ENCODE peak calls at places on chromosomes 2 and 18, in eight cellular contexts. N is thoracic aorta; G is psoas muscle; V is left ventricle myocardium inferior; K is DND-41; Y is CD8-positive, alpha-beta memory T cell; E is heart left ventricle; Q is H9. U is an unnamed sample. For H3K27me3 and H3K4me1, the result is how much of the 10 kb centered on the place peaks cover.

GRCh38 chr18:79518683-79519128 is 123.0 kb downstream of the NFATC1 start:
- DNase-seq in Y (no peak), G (no peak), K (no peak), N (no peak), V (no peak), E (no peak), Q (peak), U (peak)

GRCh38 chr2:201196003-201196402 is 13.1 kb downstream of the CASP10 start:
- DNase-seq in Y (no peak), K (no peak), G (no peak), Q (no peak), N (no peak), E (no peak), V (no peak), U (no peak)

GRCh38 chr2:191533693-191534175 is 144.2 kb upstream of the NABP1 start:
- DNase-seq in N (no peak), Q (no peak), V (no peak), K (no peak), G (no peak), Y (no peak), E (no peak), U (no peak)

GRCh38 chr2:237569896-237570295 is 3.5 kb downstream of the PRLH start:
- DNase-seq in Q (no peak), Y (no peak), K (no peak), G (no peak), V (no peak), N (no peak), E (peak), U (no peak)

GRCh38 chr18:13823707-13824395 is at the start of gene MC5R:
- DNase-seq in Y (peak), N (no peak), V (peak), G (peak), K (peak), E (peak), Q (peak), U (peak)

GRCh38 chr2:108316194-108316880 is 27.6 kb downstream of the SULT1C2 start:
- DNase-seq in N (no peak), E (no peak), K (no peak), Y (no peak), G (no peak), V (no peak), Q (peak), U (no peak)

GRCh38 chr2:159695798-159696448 is 16.4 kb upstream of the MARCHF7 start:
- DNase-seq in K (no peak), V (no peak), N (no peak), G (no peak), Y (no peak), E (no peak), Q (no peak), U (no peak)

GRCh38 chr18:31426021-31426420 is 21.5 kb upstream of the DSG3 start:
- DNase-seq in Q (no peak), G (no peak), K (no peak), V (no peak), E (no peak), Y (no peak), N (no peak), U (no peak)

GRCh38 chr2:159454185-159454584 is 162.2 kb downstream of the BAZ2B start:
- DNase-seq in G (no peak), V (no peak), K (no peak), N (no peak), Y (no peak), Q (no peak), E (no peak), U (no peak)

GRCh38 chr18:22838221-22838620 is 94.9 kb upstream of the RBBP8 start:
- DNase-seq in G (no peak), E (no peak), Y (no peak), K (no peak), V (no peak), N (no peak), Q (no peak), U (no peak)

GRCh38 chr18:14962626-14963025 is 214.7 kb downstream of the ANKRD30B start:
- DNase-seq in G (no peak), V (no peak), K (no peak), E (no peak), Y (no peak), Q (no peak), N (no peak), U (no peak)

GRCh38 chr2:71545572-71546274 is 92.4 kb downstream of the DYSF start:
- DNase-seq in N (no peak), K (peak), G (peak), Y (no peak), E (no peak), Q (peak), V (peak), U (peak)

GRCh38 chr2:44715671-44716077 is 225.8 kb upstream of the SIX3 start:
- DNase-seq in V (no peak), N (no peak), G (no peak), Q (peak), K (peak), Y (no peak), E (no peak), U (no peak)

GRCh38 chr2:102025016-102025491 is 33.3 kb downstream of the IL1R2 start:
- DNase-seq in N (no peak), K (no peak), Y (no peak), E (no peak), G (no peak), V (no peak), Q (no peak), U (no peak)

GRCh38 chr2:100877555-100877954 is 57.6 kb downstream of the NPAS2 start:
- DNase-seq in Y (no peak), Q (no peak), E (no peak), V (no peak), K (no peak), N (no peak), G (no peak), U (no peak)

GRCh38 chr2:117917223-117917917 is 96.5 kb downstream of the CCDC93 start:
- DNase-seq in N (no peak), G (no peak), E (no peak), Y (no peak), Q (no peak), K (no peak), V (no peak), U (peak)

GRCh38 chr2:21822505-21822904 is 698.7 kb downstream of the TDRD15 start:
- DNase-seq in G (no peak), N (no peak), K (no peak), V (no peak), Y (no peak), Q (no peak), E (no peak), U (no peak)

GRCh38 chr2:19796036-19796703 is 105.6 kb downstream of the TTC32 start:
- DNase-seq in E (no peak), Y (no peak), V (no peak), Q (no peak), K (no peak), N (no peak), G (no peak), U (no peak)

GRCh38 chr18:9095297-9096012 is 7.0 kb upstream of the NDUFV2 start:
- DNase-seq in E (no peak), V (no peak), K (peak), G (no peak), N (no peak), Q (no peak), Y (peak), U (no peak)

GRCh38 chr2:154425999-154426398 is 272.5 kb upstream of the KCNJ3 start:
- DNase-seq in N (no peak), K (no peak), G (peak), Q (no peak), E (peak), Y (no peak), V (no peak), U (peak)

GRCh38 chr18:7598167-7599062 is 31.3 kb downstream of the PTPRM start:
- DNase-seq in E (no peak), G (no peak), Y (no peak), K (no peak), V (no peak), N (no peak), Q (no peak), U (no peak)

GRCh38 chr2:8583400-8584173 is 98.3 kb upstream of the ID2 start:
- DNase-seq in V (peak), N (peak), K (peak), G (peak), Q (peak), E (peak), Y (peak), U (peak)

GRCh38 chr2:55721601-55722215 is 28.1 kb upstream of the PNPT1 start:
- DNase-seq in Y (no peak), G (no peak), V (no peak), K (no peak), N (no peak), E (no peak), Q (no peak), U (no peak)

GRCh38 chr2:137223722-137224121 is 458.4 kb downstream of the THSD7B start:
- DNase-seq in Y (no peak), V (no peak), G (no peak), Q (no peak), N (no peak), K (no peak), E (no peak), U (no peak)

GRCh38 chr18:70397259-70397925 is 108.5 kb downstream of the SOCS6 start:
- DNase-seq in N (no peak), V (no peak), Q (no peak), E (no peak), Y (no peak), G (no peak), K (no peak), U (no peak)

GRCh38 chr2:45771251-45771650 is 119.8 kb downstream of the PRKCE start:
- DNase-seq in N (no peak), V (peak), Q (peak), Y (no peak), G (peak), E (peak), K (no peak), U (peak)

GRCh38 chr2:191202209-191202721 is 42.9 kb upstream of the MYO1B start:
- DNase-seq in Q (no peak), E (no peak), N (no peak), K (no peak), Y (no peak), G (no peak), V (no peak), U (no peak)

GRCh38 chr2:134320930-134321329 is 67.1 kb downstream of the MGAT5 start:
- DNase-seq in Q (no peak), V (no peak), K (no peak), Y (no peak), G (no peak), N (no peak), E (no peak), U (no peak)

GRCh38 chr2:12412898-12413305 is 303.8 kb upstream of the TRIB2 start:
- DNase-seq in N (no peak), E (no peak), V (no peak), K (peak), Y (no peak), Q (no peak), G (no peak), U (no peak)

GRCh38 chr2:191878576-191879298 is 31.8 kb upstream of the CAVIN2 start:
- DNase-seq in Y (no peak), V (no peak), E (no peak), Q (no peak), K (no peak), G (no peak), N (no peak), U (no peak)

GRCh38 chr18:76401496-76401895 is 93.5 kb downstream of the ZNF516 start:
- DNase-seq in K (no peak), E (no peak), Y (no peak), G (no peak), Q (no peak), V (no peak), N (no peak), U (no peak)

GRCh38 chr2:152298754-152299153 is 36.2 kb upstream of the FMNL2 start:
- DNase-seq in N (no peak), Q (no peak), G (no peak), Y (no peak), K (no peak), E (no peak), V (no peak), U (no peak)

GRCh38 chr2:98374958-98375570 is 28.8 kb downstream of the CNGA3 start:
- DNase-seq in N (no peak), E (no peak), V (no peak), G (no peak), Y (no peak), Q (no peak), K (no peak), U (no peak)

GRCh38 chr2:174023591-174024523 is 58.7 kb upstream of the SP3 start:
- DNase-seq in E (peak), V (peak), Q (peak), G (peak), K (no peak), N (no peak), Y (no peak), U (peak)

DNA sequence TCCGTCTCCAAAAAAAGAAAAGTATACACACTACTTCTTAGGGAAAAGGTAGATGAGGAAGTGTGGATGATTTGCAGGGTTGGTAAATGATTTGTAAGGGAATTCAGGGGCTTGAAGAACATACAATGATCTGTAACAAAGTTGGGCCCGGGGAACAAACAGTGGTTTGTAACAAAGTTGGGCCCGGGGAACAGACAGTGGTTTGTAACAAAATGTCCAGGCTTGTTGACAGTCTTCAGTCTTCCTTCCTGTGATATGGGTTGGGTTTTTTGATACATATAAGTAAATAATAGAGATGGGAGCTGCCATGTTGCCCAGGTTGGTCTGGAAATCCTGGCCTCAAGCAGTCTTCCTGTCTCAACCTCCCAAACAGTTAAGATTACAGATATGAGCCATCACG is 83.3 kb upstream of the UXS1 start:
- DNase-seq in N (no peak), Q (no peak), V (no peak), Y (no peak), G (no peak), K (no peak), E (no peak), U (no peak)
- H3K27me3 ChIP-seq in N (under half), Q (under half), V (under half), Y (under half), G (under half), K (under half), E (under half), U (under half)

DNA sequence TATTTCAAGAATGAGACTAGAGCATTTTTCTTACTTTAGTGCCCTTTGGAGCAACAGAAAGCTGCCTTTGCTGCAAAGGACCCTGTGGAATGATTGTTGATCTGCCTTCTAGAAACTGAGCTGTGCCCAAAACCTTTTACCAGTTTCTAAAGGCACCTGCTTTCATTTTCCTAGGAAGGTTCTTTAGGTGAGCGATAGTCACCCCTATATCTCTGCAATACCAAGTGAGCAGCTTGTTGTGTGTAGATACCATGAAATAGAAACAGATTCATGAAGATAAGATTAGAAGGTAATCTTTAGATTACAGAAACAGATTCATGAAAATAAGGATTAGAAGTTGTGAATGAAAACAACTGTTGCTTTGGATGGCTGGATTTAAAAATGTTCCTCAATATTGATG is 202.3 kb downstream of the PLCL1 start:
- DNase-seq in V (no peak), E (no peak), K (no peak), Y (no peak), N (no peak), G (no peak), Q (no peak), U (no peak)
- H3K4me1 ChIP-seq in V (under half), E (under half), K (under half), Y (under half), N (under half), G (under half), Q (under half), U (under half)

GRCh38 chr2:231931481-231931915 is 5.3 kb upstream of the NPPC start:
- DNase-seq in N (no peak), Q (no peak), V (peak), G (peak), E (peak), Y (no peak), K (no peak), U (peak)

GRCh38 chr2:231928901-231929725 is 2.9 kb upstream of the NPPC start:
- DNase-seq in V (no peak), Q (no peak), N (no peak), G (no peak), Y (no peak), K (no peak), E (no peak), U (no peak)

GRCh38 chr2:231930601-231931281 is 4.5 kb upstream of the NPPC start:
- DNase-seq in G (peak), N (no peak), Q (no peak), K (no peak), E (peak), Y (no peak), V (peak), U (peak)

GRCh38 chr2:231928481-231928880 is 2.3 kb upstream of the NPPC start:
- DNase-seq in E (no peak), V (no peak), Y (no peak), K (no peak), N (no peak), Q (no peak), G (no peak), U (peak)

GRCh38 chr2:231929961-231930600 is 3.9 kb upstream of the NPPC start:
- DNase-seq in Y (no peak), V (peak), G (peak), K (no peak), E (peak), N (no peak), Q (peak), U (peak)
- H3K27me3 ChIP-seq in Y (under half), V (half or more), G (half or more), K (under half), E (under half), N (under half), Q (under half), U (under half)

DNA sequence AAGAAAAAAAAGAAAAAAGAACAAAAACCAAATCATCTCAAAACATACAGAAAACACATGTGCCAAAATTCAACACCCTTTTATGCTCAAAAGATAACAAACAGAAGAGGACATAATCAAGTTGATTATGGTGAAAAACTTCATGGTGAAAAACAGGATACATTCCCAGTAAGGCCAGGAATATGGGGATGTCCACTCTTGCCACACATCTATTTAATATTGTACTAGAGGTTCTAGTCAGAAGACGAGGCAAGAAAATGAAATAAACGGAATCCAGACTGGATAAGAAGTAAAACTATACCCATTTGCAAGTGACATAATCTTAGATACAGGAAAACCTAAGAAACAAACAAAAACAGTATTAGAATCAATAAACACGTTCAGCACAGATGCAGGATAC is 40.8 kb downstream of the MAP3K2 start:
- DNase-seq in Y (no peak), Q (no peak), N (no peak), E (no peak), V (no peak), G (no peak), K (no peak), U (no peak)
- H3K4me1 ChIP-seq in Y (under half), Q (under half), N (under half), E (under half), V (half or more), G (under half), K (under half), U (under half)

DNA sequence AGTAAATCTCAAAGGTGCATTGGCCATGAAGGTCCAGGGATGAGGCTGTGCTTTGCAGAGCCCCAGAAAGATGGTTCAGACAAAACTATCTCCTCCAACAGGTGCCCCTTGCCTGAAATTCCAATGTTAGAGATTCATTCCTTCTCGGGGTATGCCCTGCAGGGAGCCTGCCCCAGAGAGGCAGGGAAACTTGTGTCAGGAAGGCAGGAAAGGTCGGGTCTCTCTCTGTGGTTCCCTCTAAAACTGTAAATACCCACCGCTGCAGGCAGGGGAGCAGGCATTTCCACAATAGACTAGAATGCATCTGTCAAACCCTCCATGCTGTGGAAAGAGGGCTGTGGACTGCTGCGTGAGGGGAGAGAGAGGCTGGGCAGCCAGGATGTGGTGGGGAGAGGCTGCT is 207.8 kb upstream of the SMAD2 start:
- DNase-seq in E (no peak), G (no peak), N (no peak), V (no peak), K (no peak), Y (no peak), Q (no peak), U (no peak)
- H3K27me3 ChIP-seq in E (under half), G (under half), N (under half), V (under half), K (under half), Y (under half), Q (under half), U (under half)

GRCh38 chr2:222490100-222490499 is 65.8 kb downstream of the SGPP2 start:
- DNase-seq in G (no peak), Y (no peak), N (no peak), K (no peak), Q (no peak), E (no peak), V (no peak), U (no peak)
- H3K4me1 ChIP-seq in G (under half), Y (under half), N (under half), K (under half), Q (under half), E (under half), V (under half), U (under half)

GRCh38 chr2:235666240-235666781 is 172.5 kb downstream of the AGAP1 start:
- DNase-seq in V (no peak), E (no peak), Q (peak), N (no peak), K (peak), G (no peak), Y (peak), U (no peak)
- H3K27me3 ChIP-seq in V (under half), E (under half), Q (under half), N (under half), K (under half), G (under half), Y (under half), U (under half)

GRCh38 chr2:64112016-64112415 is 32.2 kb downstream of the PELI1 start:
- DNase-seq in Q (no peak), N (no peak), V (no peak), Y (no peak), E (no peak), K (no peak), G (no peak), U (no peak)
- H3K4me1 ChIP-seq in Q (under half), N (under half), V (half or more), Y (under half), E (under half), K (under half), G (under half), U (under half)

GRCh38 chr2:120656273-120656960 is 79.3 kb upstream of the GLI2 start:
- DNase-seq in G (no peak), K (no peak), N (no peak), Y (no peak), E (no peak), V (no peak), Q (no peak), U (no peak)
- H3K27me3 ChIP-seq in G (under half), K (under half), N (under half), Y (under half), E (under half), V (under half), Q (under half), U (under half)

U was measured in right cardiac atrium.